ENCODE peak calls at places on chromosomes 5 and 9, in seven cellular contexts. J, Y, O, L, D, W and A are unnamed samples.
A peak's percentile ranks its signal among the peaks of the same experiment; 100 is the strongest.

GRCh38 chr5:80125962-80126480 is 90.9 kb downstream of the THBS4 start:
- DNase-seq in W (no peak), J (no peak), O (peak; percentile 52), D (peak; percentile 47), L (peak; percentile 92), Y (no peak), A (no peak)

GRCh38 chr5:175347027-175347426 is 97.0 kb downstream of the DRD1 start:
- DNase-seq in J (peak; percentile 59), W (no peak), Y (no peak), O (no peak), L (peak; percentile 36), D (no peak), A (no peak)

GRCh38 chr5:146965781-146966659 is 87.5 kb upstream of the PPP2R2B start:
- DNase-seq in Y (peak; percentile 58), O (peak; percentile 71), D (peak; percentile 84), W (peak; percentile 70), L (peak; percentile 78), J (peak; percentile 78), A (peak; percentile 64)

GRCh38 chr5:151682751-151683331 is 3.9 kb downstream of the SPARC start:
- DNase-seq in L (peak; percentile 70), Y (no peak), D (peak; percentile 67), W (no peak), J (no peak), O (peak; percentile 54), A (no peak)

GRCh38 chr9:114616684-114617520 is 5.8 kb downstream of the TMEM268 start:
- DNase-seq in D (peak; percentile 30), J (no peak), W (no peak), Y (no peak), L (no peak), O (no peak), A (no peak)

GRCh38 chr5:33233013-33233463 is 207.7 kb upstream of the TARS1 start:
- DNase-seq in D (peak; percentile 35), W (no peak), Y (peak; percentile 45), L (peak; percentile 2), J (no peak), O (peak; percentile 17), A (no peak)

GRCh38 chr9:127567898-127568617 is 44.0 kb upstream of the STXBP1 start:
- DNase-seq in Y (peak; percentile 60), L (no peak), J (no peak), D (no peak), O (no peak), W (no peak), A (peak; percentile 52)

GRCh38 chr5:73955447-73955846 is 329.5 kb downstream of the ARHGEF28 start:
- DNase-seq in L (no peak), D (no peak), J (no peak), W (peak; percentile 13), O (no peak), Y (no peak), A (no peak)

GRCh38 chr9:100368672-100369071 is 15.9 kb upstream of the TEX10 start:
- DNase-seq in L (no peak), D (no peak), W (no peak), Y (no peak), J (no peak), O (no peak), A (no peak)

GRCh38 chr5:72871358-72872024 is 55.0 kb downstream of the TNPO1 start:
- DNase-seq in Y (no peak), J (no peak), L (no peak), W (no peak), O (no peak), D (peak; percentile 37), A (no peak)

GRCh38 chr5:11902304-11902703 is 1.9 kb downstream of the CTNND2 start:
- DNase-seq in Y (no peak), W (no peak), O (no peak), J (no peak), L (no peak), D (no peak), A (no peak)

GRCh38 chr9:85016389-85016997 is 347.0 kb downstream of the NTRK2 start:
- DNase-seq in O (no peak), J (no peak), L (no peak), Y (no peak), D (no peak), W (no peak), A (no peak)

GRCh38 chr5:124906339-124907097 is 160.1 kb upstream of the ZNF608 start:
- DNase-seq in Y (no peak), O (peak; percentile 80), J (peak; percentile 10), W (peak; percentile 71), D (peak; percentile 94), L (peak; percentile 86), A (peak; percentile 6)

GRCh38 chr5:106459541-106459940 is 1211.2 kb downstream of the EFNA5 start:
- DNase-seq in L (no peak), O (no peak), J (no peak), Y (no peak), D (peak; percentile 14), W (no peak), A (no peak)

GRCh38 chr5:153883829-153884228 is 154.9 kb downstream of the FAM114A2 start:
- DNase-seq in W (no peak), Y (no peak), O (peak; percentile 53), J (no peak), D (no peak), L (peak; percentile 59), A (no peak)

GRCh38 chr9:113998114-113998513 is 80.0 kb downstream of the AMBP start:
- DNase-seq in W (no peak), Y (peak; percentile 3), L (no peak), D (no peak), J (no peak), O (no peak), A (no peak)

GRCh38 chr5:149489605-149490037 is 61.6 kb downstream of the CSNK1A1 start:
- DNase-seq in L (peak; percentile 72), J (peak; percentile 41), W (no peak), Y (no peak), O (peak; percentile 89), D (peak; percentile 90), A (no peak)

GRCh38 chr5:172617817-172618216 is 23.2 kb upstream of the NEURL1B start:
- DNase-seq in O (no peak), L (no peak), Y (no peak), J (no peak), W (no peak), D (no peak), A (no peak)

GRCh38 chr5:140795259-140795641 is 598 bp downstream of the PCDHA2 start:
- DNase-seq in L (no peak), D (no peak), W (peak; percentile 57), O (no peak), J (peak; percentile 41), Y (no peak), A (no peak)

GRCh38 chr9:131609116-131609830 is 64.0 kb downstream of the PRRT1B start:
- DNase-seq in O (peak; percentile 69), L (peak; percentile 75), W (no peak), D (peak; percentile 75), J (no peak), Y (no peak), A (no peak)

GRCh38 chr9:133768859-133769510 is 30.8 kb upstream of the SARDH start:
- DNase-seq in D (no peak), L (no peak), W (peak; percentile 47), J (peak; percentile 25), Y (peak; percentile 36), O (no peak), A (peak; percentile 52)

GRCh38 chr5:135207866-135208265 is 173.8 kb upstream of the PITX1 start:
- DNase-seq in D (no peak), Y (peak; percentile 13), L (no peak), O (no peak), W (no peak), J (no peak), A (no peak)

GRCh38 chr9:4177970-4178758 is 121.7 kb downstream of the GLIS3 start:
- DNase-seq in Y (no peak), D (no peak), J (peak; percentile 75), L (no peak), W (no peak), O (no peak), A (no peak)

GRCh38 chr5:56819027-56819881 is 3.9 kb downstream of the MAP3K1 start:
- DNase-seq in D (peak; percentile 25), J (no peak), W (no peak), Y (no peak), O (no peak), L (no peak), A (no peak)

GRCh38 chr5:56825222-56825824 is 10.0 kb downstream of the MAP3K1 start:
- DNase-seq in L (no peak), W (no peak), J (no peak), O (no peak), D (no peak), Y (no peak), A (no peak)

GRCh38 chr5:56824019-56824418 is 8.7 kb downstream of the MAP3K1 start:
- DNase-seq in O (no peak), W (no peak), Y (no peak), J (no peak), D (no peak), L (no peak), A (no peak)

GRCh38 chr5:56827043-56827442 is 11.7 kb downstream of the MAP3K1 start:
- DNase-seq in Y (no peak), D (no peak), O (no peak), W (peak; percentile 37), L (no peak), J (peak; percentile 16), A (no peak)

GRCh38 chr5:56822961-56823360 is 7.6 kb downstream of the MAP3K1 start:
- DNase-seq in L (no peak), Y (no peak), J (no peak), W (peak; percentile 61), D (no peak), O (no peak), A (no peak)
- TF ChIP-seq CTCF in L (no peak), Y (no peak), J (no peak), W (no peak), D (no peak), O (no peak), A (no peak)

GRCh38 chr5:24232929-24233328 is 411.8 kb downstream of the CDH10 start:
- DNase-seq in D (no peak), J (no peak), O (no peak), L (no peak), Y (no peak), W (no peak), A (no peak)
- TF ChIP-seq CTCF in D (no peak), J (peak; percentile 41), O (no peak), L (no peak), Y (no peak), W (peak; percentile 64), A (no peak)

DNA sequence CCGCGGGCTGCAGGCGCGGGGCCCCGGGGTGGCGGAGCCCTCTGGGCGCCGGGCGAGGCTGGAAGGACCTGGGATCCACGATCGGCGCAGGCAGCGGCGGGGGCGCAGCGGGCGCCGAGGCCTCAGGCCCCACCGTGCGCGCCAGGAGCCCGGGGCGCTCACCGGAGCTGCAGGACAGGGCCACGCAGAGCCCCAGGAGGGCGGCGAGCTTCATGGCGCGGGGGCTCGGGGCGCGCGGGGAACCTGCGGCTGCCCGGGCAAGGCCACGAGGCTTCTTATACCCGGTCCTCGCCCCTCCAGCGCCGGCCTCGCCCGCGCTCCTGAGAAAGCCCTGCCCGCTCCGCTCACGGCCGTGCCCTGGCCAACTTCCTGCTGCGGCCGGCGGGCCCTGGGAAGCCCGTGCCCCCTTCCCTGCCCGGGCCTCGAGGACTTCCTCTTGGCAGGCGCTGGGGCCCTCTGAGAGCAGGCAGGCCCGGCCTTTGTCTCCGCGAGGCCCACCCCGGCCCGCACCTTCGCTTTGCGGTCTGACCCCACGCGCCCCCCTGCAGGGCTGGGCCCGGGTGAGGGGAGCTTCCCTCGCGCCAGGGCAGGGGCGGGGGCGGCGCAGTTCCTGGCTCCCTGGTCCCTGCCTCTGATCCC is at the start of gene SCGB3A1:
- DNase-seq in D (peak; percentile 5), O (no peak), J (no peak), L (no peak), Y (no peak), W (no peak), A (peak; percentile 35)
- TF ChIP-seq CTCF in D (no peak), O (no peak), J (no peak), L (no peak), Y (no peak), W (no peak), A (no peak)

GRCh38 chr9:70229579-70229978 is 29.2 kb upstream of the SMC5 start:
- DNase-seq in Y (no peak), O (peak; percentile 44), J (peak; percentile 19), L (peak; percentile 61), D (peak; percentile 48), W (no peak), A (no peak)
- TF ChIP-seq CTCF in Y (no peak), O (peak; percentile 48), J (peak; percentile 31), L (peak; percentile 46), D (peak; percentile 30), W (peak; percentile 33), A (no peak)